ENCODE peak calls at places on chromosomes 2 and 18, in four cellular contexts. M is kidney epithelial cell, Y is epithelial cell of esophagus, V is NB4. U is an unnamed sample.

GRCh38 chr2:241011751-241012510 is 13.5 kb downstream of the SNED1 start:
- DNase-seq in M (no peak), Y (no peak), V (no peak), U (no peak)

GRCh38 chr2:240156026-240156390 is 15.6 kb upstream of the OTOS start:
- DNase-seq in M (no peak), Y (peak), V (no peak), U (no peak)

GRCh38 chr2:23178398-23178797 is 206.6 kb upstream of the KLHL29 start:
- DNase-seq in M (no peak), Y (no peak), V (no peak), U (no peak)

GRCh38 chr2:227324671-227325055 is 388 bp upstream of the MFF start:
- DNase-seq in M (no peak), Y (no peak), V (peak), U (no peak)

GRCh38 chr2:148903946-148904345 is 28.9 kb downstream of the KIF5C start:
- DNase-seq in M (no peak), Y (no peak), V (no peak), U (no peak)

GRCh38 chr2:28617502-28618184 is 121.8 kb downstream of the PLB1 start:
- DNase-seq in M (no peak), Y (peak), V (no peak), U (no peak)

GRCh38 chr2:223722226-223722625 is 115.2 kb downstream of the AP1S3 start:
- DNase-seq in M (no peak), Y (no peak), V (no peak), U (peak)

GRCh38 chr2:227256605-227257004 is 68.4 kb upstream of the MFF start:
- DNase-seq in M (no peak), Y (peak), V (no peak), U (no peak)

GRCh38 chr18:24786027-24786426 is 325.6 kb downstream of the HRH4 start:
- DNase-seq in M (no peak), Y (no peak), V (no peak), U (no peak)

GRCh38 chr2:44674473-44675299 is 266.8 kb upstream of the SIX3 start:
- DNase-seq in M (no peak), Y (no peak), V (no peak), U (no peak)

GRCh38 chr18:7814754-7815315 is 247.7 kb downstream of the PTPRM start:
- DNase-seq in M (no peak), Y (no peak), V (no peak), U (no peak)

GRCh38 chr2:197269815-197270214 is 40.8 kb downstream of the ANKRD44 start:
- DNase-seq in M (no peak), Y (peak), V (no peak), U (no peak)

GRCh38 chr2:222909276-222909675 is 48.4 kb downstream of the ACSL3 start:
- DNase-seq in M (no peak), Y (no peak), V (no peak), U (no peak)

GRCh38 chr2:134201559-134201958 is 52.3 kb upstream of the MGAT5 start:
- DNase-seq in M (no peak), Y (no peak), V (no peak), U (no peak)

GRCh38 chr2:175690113-175690716 is 311.9 kb downstream of the LNPK start:
- DNase-seq in M (peak), Y (peak), V (peak), U (peak)

GRCh38 chr2:218983971-218984238 is 1.1 kb downstream of the FEV start:
- DNase-seq in M (no peak), Y (no peak), V (no peak), U (no peak)

GRCh38 chr18:79938196-79938595 is 13.3 kb downstream of the SLC66A2 start:
- DNase-seq in M (no peak), Y (no peak), V (no peak), U (no peak)

GRCh38 chr18:25146113-25146512 is 205.9 kb downstream of the ZNF521 start:
- DNase-seq in M (no peak), Y (no peak), V (no peak), U (no peak)

GRCh38 chr2:172438741-172439508 is 11.5 kb downstream of the ITGA6 start:
- DNase-seq in M (no peak), Y (peak), V (no peak), U (peak)

GRCh38 chr2:172311921-172312345 is 115.5 kb upstream of the ITGA6 start:
- DNase-seq in M (no peak), Y (no peak), V (no peak), U (no peak)

GRCh38 chr2:202442882-202443281 is 66.8 kb downstream of the BMPR2 start:
- DNase-seq in M (no peak), Y (no peak), V (no peak), U (no peak)

GRCh38 chr2:241878007-241878970 is 8.8 kb downstream of the RTP5 start:
- DNase-seq in M (no peak), Y (peak), V (peak), U (peak)

GRCh38 chr2:9004338-9005204 is 1.1 kb upstream of the MBOAT2 start:
- DNase-seq in M (no peak), Y (peak), V (no peak), U (peak)

GRCh38 chr18:45343365-45343764 is 271.9 kb upstream of the SLC14A2 start:
- DNase-seq in M (no peak), Y (no peak), V (no peak), U (no peak)

GRCh38 chr2:2845267-2845666 is 514.2 kb upstream of the MYT1L start:
- DNase-seq in M (no peak), Y (peak), V (no peak), U (no peak)

GRCh38 chr2:29405266-29405665 is 290.1 kb downstream of the CLIP4 start:
- DNase-seq in M (no peak), Y (no peak), V (no peak), U (no peak)

GRCh38 chr2:197795277-197795676 is 9.1 kb upstream of the PLCL1 start:
- DNase-seq in M (no peak), Y (no peak), V (no peak), U (no peak)

GRCh38 chr2:156005999-156006712 is 326.4 kb downstream of the NR4A2 start:
- DNase-seq in M (no peak), Y (peak), V (peak), U (peak)

GRCh38 chr2:80126596-80127189 is 177.9 kb downstream of the LRRTM1 start:
- DNase-seq in M (no peak), Y (peak), V (no peak), U (peak)

GRCh38 chr2:172709566-172710291 is 25.9 kb upstream of the RAPGEF4 start:
- DNase-seq in M (no peak), Y (no peak), V (no peak), U (no peak)

GRCh38 chr2:23320058-23320457 is 64.9 kb upstream of the KLHL29 start:
- DNase-seq in M (no peak), Y (no peak), V (no peak), U (no peak)

GRCh38 chr2:68341583-68341982 is 21.8 kb upstream of the CNRIP1 start:
- DNase-seq in M (no peak), Y (no peak), V (no peak), U (no peak)

GRCh38 chr2:108970369-108970768 is 18.7 kb downstream of the EDAR start:
- DNase-seq in M (no peak), Y (no peak), V (no peak), U (no peak)

GRCh38 chr18:39946623-39947061 is 2008.4 kb upstream of the PIK3C3 start:
- DNase-seq in M (peak), Y (peak), V (no peak), U (peak)

GRCh38 chr2:72572501-72572900 is 253.3 kb downstream of the EXOC6B start:
- DNase-seq in M (no peak), Y (no peak), V (no peak), U (no peak)

GRCh38 chr2:46268986-46269385 is 28.2 kb upstream of the EPAS1 start:
- DNase-seq in M (no peak), Y (no peak), V (no peak), U (no peak)

DNA sequence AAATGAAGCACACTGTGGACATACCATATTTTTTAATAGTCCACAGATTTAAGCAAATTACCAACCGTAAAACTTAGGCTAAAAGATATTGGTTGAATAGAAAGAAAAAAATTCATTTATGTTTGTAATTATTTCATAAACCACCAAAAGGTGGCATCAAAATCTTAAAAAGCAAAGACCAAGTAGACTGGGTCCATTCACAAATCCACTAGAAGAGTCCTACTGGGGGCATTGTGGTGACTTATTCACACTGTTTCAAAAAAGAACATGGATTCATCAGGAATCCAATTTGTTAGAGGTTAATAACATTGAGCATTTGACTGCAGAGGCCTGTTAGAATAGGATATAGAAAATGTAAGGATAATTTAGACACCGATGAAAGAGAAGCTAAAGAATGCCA is 194.9 kb upstream of the KYNU start:
- DNase-seq in M (no peak), Y (peak), V (peak), U (peak)
- TF ChIP-seq CTCF in M (peak), Y (peak), V (no peak), U (peak)

GRCh38 chr2:26727641-26728561 is 35.4 kb downstream of the KCNK3 start:
- DNase-seq in M (no peak), Y (no peak), V (no peak), U (no peak)
- TF ChIP-seq CTCF in M (no peak), Y (peak), V (no peak), U (no peak)

GRCh38 chr2:163610817-163611556 is 124.8 kb downstream of the FIGN start:
- DNase-seq in M (no peak), Y (no peak), V (peak), U (no peak)
- TF ChIP-seq CTCF in M (peak), Y (peak), V (peak), U (no peak)

DNA sequence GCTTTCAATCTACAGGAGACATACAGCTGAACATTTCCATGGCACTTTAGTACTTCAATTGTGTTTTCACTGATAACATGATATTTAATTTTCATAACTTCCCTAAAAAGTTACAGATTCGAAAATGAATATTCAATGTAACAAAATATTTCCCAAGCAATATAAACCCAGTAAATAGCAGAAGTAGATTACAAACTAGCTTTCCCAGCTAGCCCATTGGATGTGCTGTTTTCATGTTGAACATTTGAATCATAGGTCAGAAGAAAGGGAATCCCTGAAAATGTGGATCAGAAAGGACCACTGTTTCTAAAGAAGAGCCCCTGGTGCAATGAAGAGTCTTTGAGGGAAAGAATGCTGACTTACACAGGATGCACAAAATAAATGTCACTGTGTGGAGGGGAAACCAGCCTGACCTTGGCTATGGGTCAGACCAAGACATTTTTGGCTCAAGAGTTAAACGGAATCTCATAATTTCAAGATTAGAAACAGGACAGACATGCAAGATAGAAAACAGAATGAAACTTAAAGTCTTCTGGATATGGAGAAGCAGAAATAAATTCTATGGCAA is 22.4 kb downstream of the CYTIP start:
- DNase-seq in M (no peak), Y (no peak), V (no peak), U (no peak)
- TF ChIP-seq CTCF in M (no peak), Y (no peak), V (no peak), U (no peak)

GRCh38 chr2:11546072-11546471 is 12.2 kb downstream of the GREB1 start:
- DNase-seq in M (no peak), Y (no peak), V (no peak), U (no peak)

GRCh38 chr2:11540996-11541692 is 7.3 kb downstream of the GREB1 start:
- DNase-seq in M (no peak), Y (no peak), V (no peak), U (no peak)

GRCh38 chr2:11541693-11542274 is 7.9 kb downstream of the GREB1 start:
- DNase-seq in M (no peak), Y (no peak), V (peak), U (no peak)

GRCh38 chr2:11542275-11542819 is 8.5 kb downstream of the GREB1 start:
- DNase-seq in M (no peak), Y (no peak), V (peak), U (no peak)

GRCh38 chr2:11543337-11544216 is 9.7 kb downstream of the GREB1 start:
- DNase-seq in M (no peak), Y (no peak), V (no peak), U (no peak)
- TF ChIP-seq CTCF in M (no peak), Y (no peak), V (no peak), U (no peak)

GRCh38 chr2:120205901-120206581 is 17.2 kb downstream of the TMEM185B start:
- DNase-seq in M (no peak), Y (peak), V (peak), U (peak)
- TF ChIP-seq CTCF in M (peak), Y (peak), V (peak), U (no peak)

DNA sequence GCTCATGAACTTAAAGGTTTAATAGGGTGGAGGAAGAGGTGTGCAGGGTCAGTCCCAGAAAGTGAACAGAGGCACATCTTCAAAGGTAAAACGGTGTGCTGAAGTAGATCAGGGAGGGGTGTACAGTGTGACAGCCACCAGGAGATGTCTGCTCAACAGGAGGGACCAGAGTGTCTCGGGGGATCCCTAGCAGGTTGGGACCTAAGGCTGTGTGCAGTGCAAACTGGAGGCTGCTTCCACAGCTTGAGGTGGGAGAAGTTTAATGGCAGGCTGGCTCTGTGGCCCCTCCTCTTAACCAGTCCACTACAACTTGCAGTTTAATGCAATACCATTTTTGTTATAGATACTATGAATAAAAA is 33.2 kb downstream of the PLA2R1 start:
- DNase-seq in M (no peak), Y (no peak), V (no peak), U (no peak)
- TF ChIP-seq CTCF in M (no peak), Y (no peak), V (no peak), U (no peak)